ENCODE peak calls at places on chromosomes 3 and 15, in four cellular contexts. One of them, this sample, is unnamed.

GRCh38 chr3:165389064-165389463 is 192.9 kb upstream of the SLITRK3 start:
- DNase-seq in H7: no peak
- DNase-seq in transverse colon: no peak
- DNase-seq in CD8-positive, alpha-beta T cell: no peak
- DNase-seq in this sample: peak; percentile 0

GRCh38 chr3:46538803-46539442 is 27.2 kb downstream of the LRRC2 start:
- DNase-seq in H7: no peak
- DNase-seq in transverse colon: peak; percentile 83
- DNase-seq in CD8-positive, alpha-beta T cell: peak; percentile 89
- DNase-seq in this sample: peak; percentile 83

GRCh38 chr3:183438749-183439148 is 10.3 kb upstream of the MCF2L2 start:
- DNase-seq in H7: no peak
- DNase-seq in transverse colon: peak; percentile 42
- DNase-seq in CD8-positive, alpha-beta T cell: no peak
- DNase-seq in this sample: no peak

GRCh38 chr3:52134761-52135160 is 19.5 kb downstream of the POC1A start:
- DNase-seq in H7: no peak
- DNase-seq in transverse colon: no peak
- DNase-seq in CD8-positive, alpha-beta T cell: no peak
- DNase-seq in this sample: no peak

GRCh38 chr3:58271901-58272501 is 34.0 kb upstream of the RPP14 start:
- DNase-seq in H7: no peak
- DNase-seq in transverse colon: no peak
- DNase-seq in CD8-positive, alpha-beta T cell: no peak
- DNase-seq in this sample: peak; percentile 92

GRCh38 chr15:47717036-47717611 is at the start of gene SEMA6D:
- DNase-seq in H7: peak; percentile 91
- DNase-seq in transverse colon: peak; percentile 72
- DNase-seq in CD8-positive, alpha-beta T cell: no peak
- DNase-seq in this sample: peak; percentile 64

GRCh38 chr15:86055688-86056087 is 24.0 kb upstream of the AGBL1 start:
- DNase-seq in H7: no peak
- DNase-seq in transverse colon: no peak
- DNase-seq in CD8-positive, alpha-beta T cell: no peak
- DNase-seq in this sample: no peak

GRCh38 chr3:66035763-66036477 is 2.8 kb downstream of the MAGI1 start:
- DNase-seq in H7: peak; percentile 43
- DNase-seq in transverse colon: no peak
- DNase-seq in CD8-positive, alpha-beta T cell: no peak
- DNase-seq in this sample: no peak

GRCh38 chr3:76065975-76066374 is 280.6 kb upstream of the ZNF717 start:
- DNase-seq in H7: no peak
- DNase-seq in transverse colon: no peak
- DNase-seq in CD8-positive, alpha-beta T cell: no peak
- DNase-seq in this sample: no peak

GRCh38 chr3:142863965-142864924 is 24.6 kb downstream of the PCOLCE2 start:
- DNase-seq in H7: no peak
- DNase-seq in transverse colon: no peak
- DNase-seq in CD8-positive, alpha-beta T cell: no peak
- DNase-seq in this sample: no peak

GRCh38 chr15:65382921-65383320 is 5.1 kb upstream of the IGDCC3 start:
- DNase-seq in H7: no peak
- DNase-seq in transverse colon: no peak
- DNase-seq in CD8-positive, alpha-beta T cell: no peak
- DNase-seq in this sample: no peak

GRCh38 chr3:39812537-39812936 is 3.1 kb downstream of the MYRIP start:
- DNase-seq in H7: peak; percentile 22
- DNase-seq in transverse colon: peak; percentile 36
- DNase-seq in CD8-positive, alpha-beta T cell: no peak
- DNase-seq in this sample: peak; percentile 16

DNA sequence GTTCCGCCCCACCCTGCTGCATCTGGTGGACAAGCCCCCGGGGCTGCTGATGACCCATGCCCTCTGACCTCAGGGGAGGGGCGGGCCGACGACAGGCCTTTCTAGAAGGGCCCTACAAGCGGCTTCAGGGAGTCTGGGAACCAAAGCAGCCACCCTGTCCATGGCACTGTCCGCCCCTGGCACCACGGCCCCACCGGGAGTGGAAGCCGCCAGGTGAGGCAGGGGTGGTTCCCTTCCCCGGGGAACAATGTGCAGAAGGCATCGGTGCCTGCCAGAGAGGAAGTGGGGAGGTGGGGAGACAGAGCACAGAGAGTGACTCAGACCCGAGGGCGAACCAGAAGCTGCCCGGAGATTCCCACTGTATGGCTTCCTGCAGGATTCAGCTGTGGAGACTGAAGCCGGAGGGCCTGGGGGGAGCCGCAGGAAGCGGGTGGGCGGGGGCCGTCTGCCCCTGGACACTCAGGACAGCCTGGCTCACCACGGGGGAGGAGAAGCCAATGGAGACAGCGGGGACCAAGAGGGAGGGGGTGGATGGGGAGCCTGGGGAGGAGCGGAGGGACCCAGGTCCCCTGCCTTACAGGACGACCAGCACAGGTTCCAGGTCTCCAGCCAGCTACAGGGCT is 134.0 kb downstream of the TPRA1 start:
- DNase-seq in H7: peak; percentile 81
- DNase-seq in transverse colon: no peak
- DNase-seq in CD8-positive, alpha-beta T cell: no peak
- DNase-seq in this sample: peak; percentile 37
- H3K4me3 ChIP-seq in H7: peak overlapping the region; percentile 62
- H3K4me3 ChIP-seq in transverse colon: no peak overlapping the region
- H3K4me3 ChIP-seq in CD8-positive, alpha-beta T cell: no peak overlapping the region
- H3K4me3 ChIP-seq in this sample: peak overlapping the region; percentile 14

DNA sequence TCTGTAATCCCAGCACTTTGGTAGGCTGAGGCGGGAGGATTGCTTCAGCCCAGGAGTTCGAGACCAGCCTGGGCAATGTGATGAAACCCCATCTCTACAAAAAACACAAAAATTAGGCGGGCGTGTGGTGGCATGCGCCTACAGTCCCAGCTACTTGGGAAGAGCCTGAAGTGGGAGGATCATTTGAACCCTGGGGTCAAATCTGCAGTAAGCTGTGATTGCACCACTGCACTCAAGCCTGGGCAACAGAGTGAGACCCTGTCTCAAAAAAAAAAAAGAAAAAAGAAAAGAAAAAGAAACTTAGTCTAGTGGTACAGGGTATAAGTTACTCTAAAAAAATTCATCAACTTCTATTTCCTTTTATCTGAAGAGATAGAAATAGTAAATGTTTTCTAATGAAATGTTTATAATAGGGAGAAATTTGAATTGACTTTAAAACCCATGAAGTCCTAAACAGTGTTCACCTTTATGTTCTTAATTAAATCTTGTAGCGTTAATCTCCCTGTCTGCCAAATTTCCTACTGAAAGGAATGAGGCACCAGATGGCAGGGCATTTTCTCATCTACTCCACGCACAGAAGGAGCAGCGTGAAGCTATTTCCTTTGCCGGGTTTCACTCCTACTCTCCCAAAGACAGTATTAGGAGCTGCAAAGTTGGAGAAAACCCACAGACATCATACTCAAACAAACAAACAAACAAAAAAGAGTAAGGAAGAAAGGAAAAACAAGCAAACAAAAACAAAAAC is 1.9 kb downstream of the PCLAF start:
- DNase-seq in H7: peak; percentile 19
- DNase-seq in transverse colon: no peak
- DNase-seq in CD8-positive, alpha-beta T cell: no peak
- DNase-seq in this sample: no peak
- H3K4me3 ChIP-seq in H7: no peak overlapping the region
- H3K4me3 ChIP-seq in transverse colon: no peak overlapping the region
- H3K4me3 ChIP-seq in CD8-positive, alpha-beta T cell: no peak overlapping the region
- H3K4me3 ChIP-seq in this sample: no peak overlapping the region

DNA sequence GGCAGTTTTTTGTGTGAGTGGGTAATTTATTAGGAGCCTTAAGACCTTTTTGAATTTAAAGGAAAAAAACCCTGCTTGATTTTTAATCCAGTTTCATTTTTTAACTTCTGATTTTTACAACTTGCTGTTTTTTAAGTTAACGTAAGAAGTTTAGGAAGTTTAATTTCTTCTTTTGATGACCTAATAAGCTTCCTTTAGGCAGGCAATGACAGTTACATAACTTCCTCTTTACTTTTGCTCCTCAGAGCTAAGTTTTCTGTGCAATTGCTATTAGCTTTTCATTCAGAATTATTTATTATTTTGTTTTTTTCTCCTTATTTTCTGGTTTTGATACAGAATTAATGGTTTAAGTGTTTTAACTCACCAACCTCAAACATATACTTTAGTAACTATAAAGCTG is 35.2 kb downstream of the ARMC8 start:
- DNase-seq in H7: no peak
- DNase-seq in transverse colon: no peak
- DNase-seq in CD8-positive, alpha-beta T cell: no peak
- DNase-seq in this sample: peak; percentile 20
- H3K4me3 ChIP-seq in H7: no peak overlapping the region
- H3K4me3 ChIP-seq in transverse colon: no peak overlapping the region
- H3K4me3 ChIP-seq in CD8-positive, alpha-beta T cell: no peak overlapping the region
- H3K4me3 ChIP-seq in this sample: no peak overlapping the region

DNA sequence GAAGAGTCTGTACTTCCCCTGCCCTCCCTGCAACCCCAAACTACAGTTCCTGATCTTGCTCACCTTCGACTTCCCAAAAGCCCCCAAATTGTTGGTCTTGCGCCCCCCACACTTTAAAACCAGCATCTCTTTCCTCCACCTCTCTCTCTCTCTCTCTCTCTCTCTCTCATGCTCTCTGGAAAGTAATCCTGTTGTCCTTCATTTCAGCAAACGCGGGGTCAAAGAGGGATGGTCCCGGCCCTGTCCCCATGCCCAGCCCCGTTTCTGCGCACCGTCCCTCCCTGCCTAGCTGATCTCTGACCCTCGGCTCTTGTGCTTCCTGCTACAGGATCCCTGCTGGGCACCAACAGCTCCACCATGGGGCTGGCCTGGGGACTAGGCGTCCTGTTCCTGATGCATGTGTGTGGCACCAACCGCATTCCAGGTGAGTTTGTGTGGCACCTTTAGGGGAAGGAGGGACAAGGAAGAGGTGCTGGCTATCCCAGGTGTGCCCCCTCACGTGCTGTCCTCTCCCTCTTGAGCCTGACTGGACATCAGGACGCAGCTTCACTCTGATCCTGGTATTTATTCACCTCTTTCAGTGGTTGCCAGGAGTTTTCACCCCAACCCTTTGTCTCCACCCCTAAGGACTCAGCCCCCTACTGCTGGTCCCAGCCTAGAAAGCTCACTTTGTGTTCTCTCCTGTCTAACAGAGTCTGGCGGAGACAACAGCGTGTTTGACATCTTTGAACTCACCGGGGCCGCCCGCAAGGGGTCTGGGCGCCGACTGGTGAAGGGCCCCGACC is 814 bp downstream of the THBS1 start:
- DNase-seq in H7: peak; percentile 74
- DNase-seq in transverse colon: peak; percentile 82
- DNase-seq in CD8-positive, alpha-beta T cell: no peak
- DNase-seq in this sample: peak; percentile 79
- H3K4me3 ChIP-seq in H7: peak overlapping the region; percentile 70
- H3K4me3 ChIP-seq in transverse colon: peak overlapping the region; percentile 57
- H3K4me3 ChIP-seq in CD8-positive, alpha-beta T cell: no peak overlapping the region
- H3K4me3 ChIP-seq in this sample: peak overlapping the region; percentile 75

GRCh38 chr3:116864627-116864927 is 155.0 kb downstream of the TUSC7 start:
- DNase-seq in H7: no peak
- DNase-seq in transverse colon: no peak
- DNase-seq in CD8-positive, alpha-beta T cell: no peak
- DNase-seq in this sample: no peak
- H3K4me3 ChIP-seq in H7: no peak overlapping the region
- H3K4me3 ChIP-seq in transverse colon: no peak overlapping the region
- H3K4me3 ChIP-seq in CD8-positive, alpha-beta T cell: no peak overlapping the region
- H3K4me3 ChIP-seq in this sample: no peak overlapping the region

GRCh38 chr15:67023517-67024321 is 41.7 kb upstream of the SMAD3 start:
- DNase-seq in H7: no peak
- DNase-seq in transverse colon: no peak
- DNase-seq in CD8-positive, alpha-beta T cell: no peak
- DNase-seq in this sample: no peak
- H3K4me3 ChIP-seq in H7: no peak overlapping the region
- H3K4me3 ChIP-seq in transverse colon: no peak overlapping the region
- H3K4me3 ChIP-seq in CD8-positive, alpha-beta T cell: no peak overlapping the region
- H3K4me3 ChIP-seq in this sample: no peak overlapping the region

GRCh38 chr3:49029563-49029884 is 326 bp upstream of the IMPDH2 start:
- DNase-seq in H7: no peak
- DNase-seq in transverse colon: no peak
- DNase-seq in CD8-positive, alpha-beta T cell: no peak
- DNase-seq in this sample: no peak

GRCh38 chr3:49027634-49028033 is 1.6 kb downstream of the IMPDH2 start:
- DNase-seq in H7: no peak
- DNase-seq in transverse colon: no peak
- DNase-seq in CD8-positive, alpha-beta T cell: no peak
- DNase-seq in this sample: no peak

GRCh38 chr3:49030331-49030730 is 1.1 kb upstream of the IMPDH2 start:
- DNase-seq in H7: no peak
- DNase-seq in transverse colon: no peak
- DNase-seq in CD8-positive, alpha-beta T cell: no peak
- DNase-seq in this sample: no peak

GRCh38 chr3:49028298-49028672 is 913 bp downstream of the IMPDH2 start:
- DNase-seq in H7: peak; percentile 24
- DNase-seq in transverse colon: no peak
- DNase-seq in CD8-positive, alpha-beta T cell: no peak
- DNase-seq in this sample: no peak

GRCh38 chr3:49028673-49029562 is at the start of gene IMPDH2:
- DNase-seq in H7: peak; percentile 93
- DNase-seq in transverse colon: peak; percentile 95
- DNase-seq in CD8-positive, alpha-beta T cell: peak; percentile 96
- DNase-seq in this sample: peak; percentile 95
- H3K4me3 ChIP-seq in H7: peak within 1 kb of the TSS; percentile 80
- H3K4me3 ChIP-seq in transverse colon: peak within 1 kb of the TSS; percentile 38
- H3K4me3 ChIP-seq in CD8-positive, alpha-beta T cell: peak within 1 kb of the TSS; percentile 52
- H3K4me3 ChIP-seq in this sample: peak within 1 kb of the TSS; percentile 91

GRCh38 chr3:135970500-135971116 is 5.1 kb downstream of the PPP2R3A start:
- DNase-seq in H7: no peak
- DNase-seq in transverse colon: no peak
- DNase-seq in CD8-positive, alpha-beta T cell: no peak
- DNase-seq in this sample: no peak

GRCh38 chr3:135975053-135975452 is 9.5 kb downstream of the PPP2R3A start:
- DNase-seq in H7: no peak
- DNase-seq in transverse colon: no peak
- DNase-seq in CD8-positive, alpha-beta T cell: no peak
- DNase-seq in this sample: no peak

GRCh38 chr3:135967867-135968266 is 2.3 kb downstream of the PPP2R3A start:
- DNase-seq in H7: no peak
- DNase-seq in transverse colon: no peak
- DNase-seq in CD8-positive, alpha-beta T cell: no peak
- DNase-seq in this sample: no peak

GRCh38 chr3:135975536-135975935 is 10.0 kb downstream of the PPP2R3A start:
- DNase-seq in H7: no peak
- DNase-seq in transverse colon: no peak
- DNase-seq in CD8-positive, alpha-beta T cell: no peak
- DNase-seq in this sample: no peak

GRCh38 chr3:135973846-135974245 is 8.3 kb downstream of the PPP2R3A start:
- DNase-seq in H7: no peak
- DNase-seq in transverse colon: no peak
- DNase-seq in CD8-positive, alpha-beta T cell: no peak
- DNase-seq in this sample: no peak
- H3K4me3 ChIP-seq in H7: no peak overlapping the region
- H3K4me3 ChIP-seq in transverse colon: no peak overlapping the region
- H3K4me3 ChIP-seq in CD8-positive, alpha-beta T cell: no peak overlapping the region
- H3K4me3 ChIP-seq in this sample: no peak overlapping the region